ENCODE peak calls at places on chromosomes 6 and 20, in seven cellular contexts. One of them, this sample, is unnamed.

GRCh38 chr6:88599561-88599960 is 363.9 kb downstream of the RNGTT start:
- DNase-seq in CD8-positive, alpha-beta memory T cell: no peak
- DNase-seq in right atrium auricular region: no peak
- DNase-seq in left ventricle myocardium inferior: no peak
- DNase-seq in Peyer's patch: no peak
- DNase-seq in psoas muscle: no peak
- DNase-seq in body of pancreas: no peak
- DNase-seq in this sample: no peak

GRCh38 chr6:155419161-155419560 is 36.5 kb downstream of the NOX3 start:
- DNase-seq in CD8-positive, alpha-beta memory T cell: no peak
- DNase-seq in right atrium auricular region: no peak
- DNase-seq in left ventricle myocardium inferior: no peak
- DNase-seq in Peyer's patch: no peak
- DNase-seq in psoas muscle: no peak
- DNase-seq in body of pancreas: no peak
- DNase-seq in this sample: no peak

GRCh38 chr6:132132911-132133639 is 181.9 kb upstream of the CCN2 start:
- DNase-seq in CD8-positive, alpha-beta memory T cell: no peak
- DNase-seq in right atrium auricular region: no peak
- DNase-seq in left ventricle myocardium inferior: no peak
- DNase-seq in Peyer's patch: no peak
- DNase-seq in psoas muscle: no peak
- DNase-seq in body of pancreas: no peak
- DNase-seq in this sample: no peak

GRCh38 chr6:25750911-25751310 is 3.6 kb upstream of the SLC17A4 start:
- DNase-seq in CD8-positive, alpha-beta memory T cell: no peak
- DNase-seq in right atrium auricular region: no peak
- DNase-seq in left ventricle myocardium inferior: no peak
- DNase-seq in Peyer's patch: no peak
- DNase-seq in psoas muscle: no peak
- DNase-seq in body of pancreas: no peak
- DNase-seq in this sample: no peak

GRCh38 chr20:760751-761417 is 7.4 kb downstream of the SLC52A3 start:
- DNase-seq in CD8-positive, alpha-beta memory T cell: no peak
- DNase-seq in right atrium auricular region: no peak
- DNase-seq in left ventricle myocardium inferior: no peak
- DNase-seq in Peyer's patch: no peak
- DNase-seq in psoas muscle: no peak
- DNase-seq in body of pancreas: peak
- DNase-seq in this sample: peak

GRCh38 chr20:57062241-57062640 is 204.2 kb downstream of the BMP7 start:
- DNase-seq in CD8-positive, alpha-beta memory T cell: no peak
- DNase-seq in right atrium auricular region: no peak
- DNase-seq in left ventricle myocardium inferior: no peak
- DNase-seq in Peyer's patch: no peak
- DNase-seq in psoas muscle: no peak
- DNase-seq in body of pancreas: no peak
- DNase-seq in this sample: no peak

GRCh38 chr6:135985471-135985870 is 134.0 kb downstream of the PDE7B start:
- DNase-seq in CD8-positive, alpha-beta memory T cell: no peak
- DNase-seq in right atrium auricular region: no peak
- DNase-seq in left ventricle myocardium inferior: no peak
- DNase-seq in Peyer's patch: no peak
- DNase-seq in psoas muscle: no peak
- DNase-seq in body of pancreas: no peak
- DNase-seq in this sample: no peak

GRCh38 chr6:166419268-166419667 is 36.5 kb upstream of the MPC1 start:
- DNase-seq in CD8-positive, alpha-beta memory T cell: peak
- DNase-seq in right atrium auricular region: no peak
- DNase-seq in left ventricle myocardium inferior: no peak
- DNase-seq in Peyer's patch: peak
- DNase-seq in psoas muscle: peak
- DNase-seq in body of pancreas: no peak
- DNase-seq in this sample: no peak

GRCh38 chr6:68108243-68108835 is 526.7 kb upstream of the ADGRB3 start:
- DNase-seq in CD8-positive, alpha-beta memory T cell: no peak
- DNase-seq in right atrium auricular region: no peak
- DNase-seq in left ventricle myocardium inferior: no peak
- DNase-seq in Peyer's patch: no peak
- DNase-seq in psoas muscle: no peak
- DNase-seq in body of pancreas: no peak
- DNase-seq in this sample: no peak

GRCh38 chr6:80610821-80611220 is 504.4 kb downstream of the BCKDHB start:
- DNase-seq in CD8-positive, alpha-beta memory T cell: no peak
- DNase-seq in right atrium auricular region: no peak
- DNase-seq in left ventricle myocardium inferior: no peak
- DNase-seq in Peyer's patch: no peak
- DNase-seq in psoas muscle: no peak
- DNase-seq in body of pancreas: no peak
- DNase-seq in this sample: no peak

GRCh38 chr6:7759319-7759718 is 33.4 kb downstream of the BMP6 start:
- DNase-seq in CD8-positive, alpha-beta memory T cell: no peak
- DNase-seq in right atrium auricular region: no peak
- DNase-seq in left ventricle myocardium inferior: no peak
- DNase-seq in Peyer's patch: no peak
- DNase-seq in psoas muscle: no peak
- DNase-seq in body of pancreas: no peak
- DNase-seq in this sample: no peak
- H3K27ac ChIP-seq in CD8-positive, alpha-beta memory T cell: no peak
- H3K27ac ChIP-seq in right atrium auricular region: no peak
- H3K27ac ChIP-seq in left ventricle myocardium inferior: no peak
- H3K27ac ChIP-seq in Peyer's patch: no peak
- H3K27ac ChIP-seq in psoas muscle: no peak
- H3K27ac ChIP-seq in body of pancreas: no peak
- H3K27ac ChIP-seq in this sample: no peak

GRCh38 chr20:62647521-62648317 is 5.4 kb downstream of the SLCO4A1 start:
- DNase-seq in CD8-positive, alpha-beta memory T cell: no peak
- DNase-seq in right atrium auricular region: no peak
- DNase-seq in left ventricle myocardium inferior: no peak
- DNase-seq in Peyer's patch: no peak
- DNase-seq in psoas muscle: peak
- DNase-seq in body of pancreas: no peak
- DNase-seq in this sample: no peak

GRCh38 chr20:62645613-62646012 is 3.3 kb downstream of the SLCO4A1 start:
- DNase-seq in CD8-positive, alpha-beta memory T cell: no peak
- DNase-seq in right atrium auricular region: no peak
- DNase-seq in left ventricle myocardium inferior: no peak
- DNase-seq in Peyer's patch: no peak
- DNase-seq in psoas muscle: no peak
- DNase-seq in body of pancreas: no peak
- DNase-seq in this sample: no peak

GRCh38 chr20:62644802-62645496 is 2.6 kb downstream of the SLCO4A1 start:
- DNase-seq in CD8-positive, alpha-beta memory T cell: no peak
- DNase-seq in right atrium auricular region: no peak
- DNase-seq in left ventricle myocardium inferior: no peak
- DNase-seq in Peyer's patch: peak
- DNase-seq in psoas muscle: no peak
- DNase-seq in body of pancreas: no peak
- DNase-seq in this sample: no peak

GRCh38 chr20:62648318-62648995 is 6.2 kb downstream of the SLCO4A1 start:
- DNase-seq in CD8-positive, alpha-beta memory T cell: no peak
- DNase-seq in right atrium auricular region: no peak
- DNase-seq in left ventricle myocardium inferior: no peak
- DNase-seq in Peyer's patch: no peak
- DNase-seq in psoas muscle: no peak
- DNase-seq in body of pancreas: no peak
- DNase-seq in this sample: no peak

DNA sequence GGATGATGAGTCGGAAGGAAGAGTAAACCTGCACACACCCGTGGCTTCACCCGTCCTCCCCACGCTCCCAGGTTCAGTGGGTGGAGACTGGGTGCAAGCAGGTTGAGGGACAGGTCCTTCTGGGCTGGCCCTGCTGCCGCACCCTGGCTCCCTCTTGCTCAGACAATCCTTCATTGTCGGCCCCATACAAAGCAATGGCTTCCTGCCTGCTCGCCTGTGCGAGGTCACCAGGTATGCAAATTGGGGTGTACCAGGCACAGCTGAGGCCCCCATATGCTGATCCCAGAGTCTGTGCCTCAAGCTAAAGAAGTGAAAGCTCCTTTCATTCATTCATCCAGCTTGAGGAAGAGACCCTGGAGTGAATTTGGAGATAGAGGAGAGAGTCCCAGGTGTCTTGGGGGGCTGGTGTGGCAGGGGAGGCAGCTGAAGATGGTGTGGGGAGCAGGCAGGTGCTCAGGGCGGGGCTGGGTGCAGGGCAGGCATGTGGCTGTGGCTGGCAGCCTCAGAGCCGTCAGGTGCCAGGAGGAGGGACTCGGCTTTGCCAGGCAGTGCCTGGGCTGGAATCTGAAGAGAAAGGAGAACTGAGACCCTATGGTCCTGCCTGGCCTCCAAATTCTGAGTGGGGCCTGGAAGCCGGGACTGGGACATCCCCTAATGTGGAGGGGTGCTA is 4.7 kb downstream of the SLCO4A1 start:
- DNase-seq in CD8-positive, alpha-beta memory T cell: no peak
- DNase-seq in right atrium auricular region: no peak
- DNase-seq in left ventricle myocardium inferior: no peak
- DNase-seq in Peyer's patch: peak
- DNase-seq in psoas muscle: peak
- DNase-seq in body of pancreas: peak
- DNase-seq in this sample: no peak
- H3K27ac ChIP-seq in CD8-positive, alpha-beta memory T cell: no peak
- H3K27ac ChIP-seq in right atrium auricular region: peak
- H3K27ac ChIP-seq in left ventricle myocardium inferior: peak
- H3K27ac ChIP-seq in Peyer's patch: peak
- H3K27ac ChIP-seq in psoas muscle: peak
- H3K27ac ChIP-seq in body of pancreas: no peak
- H3K27ac ChIP-seq in this sample: no peak

DNA sequence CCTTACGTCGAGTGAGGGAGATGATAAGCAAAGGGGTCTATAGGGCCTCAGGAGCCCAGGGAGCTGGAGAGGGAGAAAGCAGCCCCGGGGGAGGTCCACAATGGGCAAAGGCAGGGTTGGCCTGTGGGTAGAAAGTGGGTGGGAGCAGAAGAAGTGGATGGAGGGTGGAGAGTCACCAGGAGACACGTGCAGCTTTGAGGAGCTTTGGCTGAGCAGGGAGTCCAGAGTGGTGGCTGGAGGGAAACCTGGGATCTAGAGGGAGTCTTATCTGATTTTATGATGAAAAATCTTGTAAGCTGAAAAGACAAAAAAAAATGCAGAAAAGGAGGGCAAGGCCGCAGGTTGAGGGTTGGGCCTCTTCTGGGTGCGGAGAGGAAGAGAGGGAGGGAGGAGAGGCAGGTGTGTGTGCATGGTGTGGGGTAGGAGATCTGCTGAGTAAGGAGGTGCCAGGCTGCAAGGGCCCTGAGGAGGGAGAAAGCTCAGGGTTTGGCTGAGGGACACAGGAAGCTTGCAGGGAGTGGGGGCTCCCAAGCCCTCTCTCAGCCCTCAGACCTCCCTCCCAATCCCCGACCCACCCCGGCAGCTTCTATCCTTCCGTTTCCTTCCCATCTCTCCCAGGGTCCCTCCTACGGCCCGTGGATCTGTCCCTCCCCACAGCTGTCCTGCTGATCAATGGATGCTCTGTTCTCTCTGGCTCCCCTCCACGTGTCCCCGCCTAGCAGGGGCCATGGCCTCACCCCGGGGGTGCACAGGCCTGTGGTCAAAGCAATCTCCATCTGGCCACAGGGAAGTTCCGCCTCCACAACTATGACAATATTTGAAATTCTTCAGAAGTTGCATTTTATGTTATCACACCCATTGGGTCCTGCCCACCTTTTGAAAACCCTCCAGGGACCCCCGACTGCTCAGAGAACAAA is 17.1 kb upstream of the BPI start:
- DNase-seq in CD8-positive, alpha-beta memory T cell: no peak
- DNase-seq in right atrium auricular region: no peak
- DNase-seq in left ventricle myocardium inferior: peak
- DNase-seq in Peyer's patch: no peak
- DNase-seq in psoas muscle: no peak
- DNase-seq in body of pancreas: no peak
- DNase-seq in this sample: no peak
- H3K27ac ChIP-seq in CD8-positive, alpha-beta memory T cell: no peak
- H3K27ac ChIP-seq in right atrium auricular region: no peak
- H3K27ac ChIP-seq in left ventricle myocardium inferior: peak
- H3K27ac ChIP-seq in Peyer's patch: no peak
- H3K27ac ChIP-seq in psoas muscle: no peak
- H3K27ac ChIP-seq in body of pancreas: no peak
- H3K27ac ChIP-seq in this sample: no peak

DNA sequence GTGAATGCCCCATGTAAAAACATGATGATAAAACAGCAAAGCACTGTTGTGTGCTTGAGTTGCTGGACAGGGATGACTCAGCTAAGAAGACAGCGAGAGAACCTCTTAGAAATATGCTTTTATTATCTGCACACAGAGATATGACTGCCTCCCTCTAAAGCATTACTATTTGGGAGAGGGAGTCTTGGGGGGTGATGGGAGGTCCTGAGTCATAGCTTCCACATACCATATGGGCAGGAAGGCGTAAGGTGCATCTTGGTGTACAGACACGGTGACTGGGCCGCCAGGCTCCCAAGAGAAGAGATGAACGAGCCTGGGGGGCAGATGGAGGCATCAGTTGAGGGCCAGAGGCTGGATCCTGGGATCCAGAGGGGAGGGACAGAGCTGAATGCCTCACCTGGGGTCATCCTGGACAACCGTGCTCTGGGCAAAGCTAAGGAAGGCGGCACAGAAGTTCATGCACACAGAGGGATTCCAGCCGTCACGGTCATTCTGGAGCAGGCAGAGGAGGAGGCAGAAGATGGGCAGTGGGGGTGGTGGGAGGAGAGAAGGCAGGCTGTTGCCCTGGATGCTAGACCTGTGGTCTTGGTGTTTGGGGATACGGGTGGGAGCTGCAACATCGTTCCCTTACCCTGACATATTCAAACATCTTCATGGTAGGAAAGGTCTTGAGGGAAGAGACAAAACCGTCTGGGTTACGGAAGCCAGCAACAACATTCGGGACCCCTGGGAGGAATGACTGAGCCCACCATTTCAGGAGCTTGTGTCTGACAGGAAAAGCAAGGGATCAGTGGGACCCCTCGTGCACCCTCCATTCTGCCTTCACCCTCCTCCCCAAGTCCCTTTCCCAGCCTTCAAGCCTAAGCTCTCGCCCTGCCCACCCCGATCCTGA is 2.0 kb downstream of the DXO start:
- DNase-seq in CD8-positive, alpha-beta memory T cell: no peak
- DNase-seq in right atrium auricular region: no peak
- DNase-seq in left ventricle myocardium inferior: no peak
- DNase-seq in Peyer's patch: no peak
- DNase-seq in psoas muscle: no peak
- DNase-seq in body of pancreas: no peak
- DNase-seq in this sample: no peak
- H3K27ac ChIP-seq in CD8-positive, alpha-beta memory T cell: peak
- H3K27ac ChIP-seq in right atrium auricular region: no peak
- H3K27ac ChIP-seq in left ventricle myocardium inferior: no peak
- H3K27ac ChIP-seq in Peyer's patch: no peak
- H3K27ac ChIP-seq in psoas muscle: peak
- H3K27ac ChIP-seq in body of pancreas: peak
- H3K27ac ChIP-seq in this sample: peak

This sample was measured in hepatocyte.